ENCODE peak calls at places on chromosomes 7 and 10, in ten cellular contexts. E, R, Y, K, C, G, J, O, D and L are unnamed samples.

GRCh38 chr10:34994565-34995142 is 95.5 kb downstream of the CUL2 start:
- DNase-seq in E (peak; percentile 85), R (no peak), Y (peak; percentile 91), K (no peak), C (peak; percentile 56), G (peak; percentile 48), J (peak; percentile 72), O (peak; percentile 55), D (peak; percentile 72), L (peak; percentile 99)

GRCh38 chr7:36278767-36279171 is 110.9 kb upstream of the ANLN start:
- DNase-seq in E (peak; percentile 42), R (no peak), Y (peak; percentile 71), K (peak; percentile 24), C (peak; percentile 42), G (no peak), J (no peak), O (no peak), D (peak; percentile 67), L (peak; percentile 68)

GRCh38 chr7:125606661-125607060 is 677.0 kb upstream of the POT1 start:
- DNase-seq in E (no peak), R (no peak), Y (no peak), K (no peak), C (no peak), G (no peak), J (no peak), O (no peak), D (no peak), L (no peak)

GRCh38 chr7:87375647-87376435 is 30.4 kb downstream of the CROT start:
- DNase-seq in E (no peak), R (no peak), Y (no peak), K (no peak), C (no peak), G (no peak), J (no peak), O (no peak), D (no peak), L (no peak)

GRCh38 chr7:106289848-106290247 is 5.1 kb upstream of the NAMPT start:
- DNase-seq in E (no peak), R (no peak), Y (no peak), K (no peak), C (no peak), G (no peak), J (no peak), O (no peak), D (no peak), L (no peak)

GRCh38 chr7:2369139-2369538 is 14.5 kb downstream of the EIF3B start:
- DNase-seq in E (no peak), R (no peak), Y (no peak), K (no peak), C (no peak), G (no peak), J (no peak), O (no peak), D (no peak), L (no peak)

GRCh38 chr7:136405931-136406777 is 429.0 kb upstream of the MTPN start:
- DNase-seq in E (peak; percentile 80), R (peak; percentile 29), Y (peak; percentile 81), K (peak; percentile 24), C (peak; percentile 63), G (no peak), J (peak; percentile 38), O (peak; percentile 29), D (peak; percentile 65), L (peak; percentile 88)

GRCh38 chr10:77526861-77527617 is 110.6 kb downstream of the KCNMA1 start:
- DNase-seq in E (peak; percentile 13), R (no peak), Y (no peak), K (no peak), C (no peak), G (no peak), J (no peak), O (no peak), D (no peak), L (no peak)

GRCh38 chr7:97835296-97836138 is 36.7 kb downstream of the ASNS start:
- DNase-seq in E (peak; percentile 81), R (peak; percentile 53), Y (peak; percentile 85), K (peak; percentile 38), C (peak; percentile 71), G (peak; percentile 59), J (peak; percentile 71), O (peak; percentile 71), D (peak; percentile 61), L (peak; percentile 86)

DNA sequence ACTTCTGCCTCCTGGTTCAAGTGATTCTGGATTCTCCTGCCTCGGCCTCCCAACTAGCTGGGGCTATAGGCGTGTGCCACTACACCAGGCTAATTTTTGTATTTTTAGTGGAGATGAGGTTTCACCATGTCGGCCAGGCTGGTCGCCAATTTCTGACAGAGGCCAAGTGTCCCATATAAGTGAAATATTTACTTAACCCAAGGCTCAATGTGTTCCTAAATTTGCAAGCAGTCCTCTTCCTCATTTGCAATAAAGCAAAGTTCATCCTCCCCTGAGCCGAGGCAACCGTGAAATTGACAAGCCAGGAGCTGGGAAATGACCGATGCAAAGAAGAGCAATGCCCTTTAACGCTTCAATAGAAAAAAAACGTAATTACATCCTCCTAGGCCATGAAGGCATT is 347.7 kb downstream of the FRMD4A start:
- DNase-seq in E (no peak), R (no peak), Y (no peak), K (no peak), C (no peak), G (no peak), J (no peak), O (no peak), D (no peak), L (no peak)
- H3K27ac ChIP-seq in E (no peak overlapping the region), R (no peak overlapping the region), Y (no peak overlapping the region), K (no peak overlapping the region), C (no peak overlapping the region), G (no peak overlapping the region), J (no peak overlapping the region), O (no peak overlapping the region), D (no peak overlapping the region), L (no peak overlapping the region)

GRCh38 chr7:18387191-18387720 is 108.3 kb upstream of the HDAC9 start:
- DNase-seq in E (no peak), R (no peak), Y (no peak), K (no peak), C (no peak), G (no peak), J (no peak), O (no peak), D (no peak), L (no peak)
- H3K27ac ChIP-seq in E (no peak overlapping the region), R (no peak overlapping the region), Y (no peak overlapping the region), K (no peak overlapping the region), C (no peak overlapping the region), G (no peak overlapping the region), J (no peak overlapping the region), O (no peak overlapping the region), D (no peak overlapping the region), L (no peak overlapping the region)

GRCh38 chr7:100855515-100855914 is 3.0 kb downstream of the SLC12A9 start:
- DNase-seq in E (no peak), R (no peak), Y (no peak), K (no peak), C (no peak), G (no peak), J (no peak), O (no peak), D (no peak), L (no peak)

GRCh38 chr7:100852048-100852872 is at the start of gene SLC12A9:
- DNase-seq in E (peak; percentile 94), R (peak; percentile 94), Y (peak; percentile 98), K (peak; percentile 85), C (peak; percentile 80), G (peak; percentile 95), J (peak; percentile 89), O (peak; percentile 90), D (peak; percentile 100), L (peak; percentile 97)

GRCh38 chr7:100859856-100860255 is 7.3 kb upstream of the TRIP6 start:
- DNase-seq in E (no peak), R (no peak), Y (no peak), K (no peak), C (no peak), G (no peak), J (no peak), O (no peak), D (peak; percentile 38), L (no peak)

GRCh38 chr7:100856871-100857282 is 4.4 kb downstream of the SLC12A9 start:
- DNase-seq in E (no peak), R (no peak), Y (peak; percentile 65), K (no peak), C (no peak), G (no peak), J (no peak), O (no peak), D (no peak), L (peak; percentile 26)

DNA sequence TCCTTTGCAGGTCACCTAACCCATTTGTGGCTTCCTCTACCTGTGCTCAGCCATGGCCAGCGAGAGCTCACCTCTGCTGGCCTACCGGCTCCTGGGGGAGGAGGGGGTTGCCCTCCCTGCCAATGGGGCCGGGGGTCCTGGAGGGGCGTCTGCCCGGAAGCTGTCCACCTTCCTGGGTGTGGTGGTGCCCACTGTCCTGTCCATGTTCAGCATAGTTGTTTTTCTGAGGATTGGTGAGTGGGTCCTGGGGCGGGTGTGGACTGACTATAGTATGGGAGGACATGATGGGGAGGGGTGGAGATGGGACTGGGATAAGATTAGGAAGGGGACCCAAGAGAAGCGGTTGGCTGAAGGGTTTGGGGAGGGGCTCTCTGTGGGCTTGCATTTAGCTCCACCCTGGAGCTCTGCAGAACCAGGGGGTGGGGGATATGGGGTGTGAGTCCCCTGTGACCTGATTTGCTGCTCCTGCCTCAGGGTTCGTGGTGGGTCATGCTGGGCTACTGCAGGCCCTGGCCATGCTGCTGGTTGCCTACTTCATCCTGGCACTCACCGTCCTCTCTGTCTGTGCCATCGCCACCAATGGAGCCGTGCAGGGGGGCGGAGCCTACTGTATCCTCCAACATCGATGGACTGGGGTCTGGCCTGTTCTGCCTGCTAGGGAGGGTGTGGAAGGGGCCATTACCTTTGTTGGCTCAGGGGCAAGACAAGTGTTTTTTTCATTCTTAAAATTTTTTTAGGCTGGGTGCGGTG is 1.8 kb downstream of the SLC12A9 start:
- DNase-seq in E (no peak), R (no peak), Y (no peak), K (no peak), C (no peak), G (no peak), J (no peak), O (no peak), D (no peak), L (no peak)
- H3K27ac ChIP-seq in E (no peak overlapping the region), R (no peak overlapping the region), Y (no peak overlapping the region), K (no peak overlapping the region), C (no peak overlapping the region), G (no peak overlapping the region), J (no peak overlapping the region), O (no peak overlapping the region), D (no peak overlapping the region), L (no peak overlapping the region)

GRCh38 chr10:75293456-75293840 is 57.7 kb upstream of the COMTD1 start:
- DNase-seq in E (no peak), R (no peak), Y (no peak), K (no peak), C (no peak), G (no peak), J (no peak), O (no peak), D (no peak), L (no peak)
- H3K27ac ChIP-seq in E (peak overlapping the region; percentile 97), R (peak overlapping the region; percentile 85), Y (no peak overlapping the region), K (no peak overlapping the region), C (no peak overlapping the region), G (peak overlapping the region; percentile 90), J (peak overlapping the region; percentile 99), O (peak overlapping the region; percentile 83), D (peak overlapping the region; percentile 39), L (no peak overlapping the region)